ENCODE peak calls at places on chromosomes 4 and X, in six cellular contexts. J is astrocyte of the spinal cord; X is hepatic stellate cell; F is activated CD4-positive, alpha-beta T cell treated with anti-CD3 and anti-CD28 coated beads, Interleukin-2, amount 50 U/mL, for 48 hours; R is activated CD8-positive, alpha-beta memory T cell treated with anti-CD3 and anti-CD28 coated beads for 24 hours; C is RKO. G is an unnamed sample.

GRCh38 chr4:121156822-121157769 is 7.0 kb downstream of the TNIP3 start:
- DNase-seq in F (no peak), X (peak), C (no peak), R (peak), J (no peak), G (peak)

GRCh38 chr4:150950657-150951056 is 64.4 kb downstream of the LRBA start:
- DNase-seq in R (no peak), F (no peak), X (no peak), J (no peak), C (peak), G (no peak)

GRCh38 chr4:24568425-24568824 is 15.9 kb downstream of the DHX15 start:
- DNase-seq in R (no peak), C (no peak), F (no peak), J (no peak), X (no peak), G (no peak)

GRCh38 chr4:40916218-40916555 is 166.4 kb downstream of the NSUN7 start:
- DNase-seq in X (peak), F (no peak), J (peak), C (no peak), R (no peak), G (no peak)

GRCh38 chr4:147768113-147768512 is 36.2 kb downstream of the ARHGAP10 start:
- DNase-seq in C (no peak), R (no peak), X (peak), F (no peak), J (peak), G (no peak)

GRCh38 chrX:69060631-69061408 is 104.4 kb downstream of the PJA1 start:
- DNase-seq in F (no peak), R (peak), J (peak), C (no peak), X (no peak), G (no peak)

GRCh38 chr4:151035321-151035720 is 20.2 kb upstream of the LRBA start:
- DNase-seq in J (no peak), C (no peak), X (no peak), R (no peak), F (no peak), G (no peak)

GRCh38 chr4:10083861-10084641 is 32.5 kb downstream of the WDR1 start:
- DNase-seq in F (no peak), C (no peak), R (no peak), J (no peak), X (no peak), G (no peak)

GRCh38 chrX:51242212-51242611 is 90.4 kb upstream of the NUDT10 start:
- DNase-seq in J (no peak), F (no peak), X (no peak), C (no peak), R (no peak), G (no peak)

GRCh38 chrX:30161043-30161442 is 54.3 kb upstream of the MAGEB2 start:
- DNase-seq in X (no peak), C (no peak), J (no peak), R (no peak), F (no peak), G (no peak)

GRCh38 chrX:148659481-148659880 is 159.1 kb downstream of the AFF2 start:
- DNase-seq in R (no peak), C (no peak), X (no peak), F (no peak), J (peak), G (no peak)

GRCh38 chrX:30228526-30228925 is 1.9 kb upstream of the MAGEB3 start:
- DNase-seq in R (no peak), X (no peak), J (no peak), C (no peak), F (no peak), G (no peak)

GRCh38 chr4:10983274-10983673 is 298.7 kb upstream of the CLNK start:
- DNase-seq in F (no peak), X (no peak), C (no peak), J (no peak), R (no peak), G (no peak)

GRCh38 chr4:112704991-112705845 is 68.3 kb downstream of the LARP7 start:
- DNase-seq in X (peak), J (peak), C (no peak), F (peak), R (peak), G (peak)

GRCh38 chr4:5125326-5125725 is 74.0 kb downstream of the STK32B start:
- DNase-seq in X (no peak), F (no peak), R (no peak), C (no peak), J (no peak), G (no peak)

GRCh38 chrX:40099046-40099968 is 1.5 kb upstream of the BCOR start:
- DNase-seq in C (peak), F (peak), R (peak), J (no peak), X (no peak), G (peak)

GRCh38 chrX:42934020-42934701 is 156.2 kb upstream of the PPP1R2C start:
- DNase-seq in J (peak), X (no peak), F (no peak), C (no peak), R (no peak), G (no peak)

GRCh38 chrX:85922821-85923220 is 124.5 kb downstream of the CHM start:
- DNase-seq in R (no peak), F (no peak), C (peak), J (peak), X (peak), G (no peak)

GRCh38 chr4:135508006-135508714 is 1306.6 kb upstream of the PABPC4L start:
- DNase-seq in F (no peak), R (no peak), C (peak), J (peak), X (peak), G (no peak)

GRCh38 chr4:155248002-155248896 is 39.8 kb downstream of the NPY2R start:
- DNase-seq in J (peak), X (no peak), F (no peak), R (no peak), C (no peak), G (no peak)

GRCh38 chr4:78780093-78780492 is 3.9 kb downstream of the BMP2K start:
- DNase-seq in J (no peak), X (no peak), R (no peak), C (no peak), F (no peak), G (no peak)

GRCh38 chr4:94454405-94454804 is 2.7 kb downstream of the PDLIM5 start:
- DNase-seq in F (no peak), C (peak), J (peak), X (no peak), R (no peak), G (no peak)

GRCh38 chr4:140635606-140636005 is 66.8 kb upstream of the UCP1 start:
- DNase-seq in C (no peak), X (peak), R (no peak), J (peak), F (no peak), G (no peak)

GRCh38 chr4:90186229-90186628 is 59.0 kb downstream of the CCSER1 start:
- DNase-seq in C (no peak), F (no peak), R (no peak), X (no peak), J (no peak), G (no peak)

GRCh38 chrX:10709276-10709675 is 88.9 kb upstream of the MID1 start:
- DNase-seq in J (no peak), C (no peak), R (no peak), F (no peak), X (no peak), G (no peak)

GRCh38 chr4:66034671-66035070 is 364.4 kb upstream of the EPHA5 start:
- DNase-seq in F (no peak), J (no peak), X (no peak), C (no peak), R (no peak), G (no peak)

GRCh38 chrX:45850197-45850774 is 649.6 kb upstream of the DIPK2B start:
- DNase-seq in R (peak), F (peak), C (peak), J (peak), X (no peak), G (peak)

GRCh38 chr4:151721466-151721865 is 39.3 kb downstream of the GATB start:
- DNase-seq in X (no peak), C (no peak), R (no peak), F (no peak), J (no peak), G (no peak)

GRCh38 chr4:151675366-151676060 is 85.3 kb downstream of the GATB start:
- DNase-seq in X (no peak), C (no peak), F (no peak), R (no peak), J (no peak), G (no peak)

GRCh38 chr4:11869471-11869870 is 440.8 kb upstream of the HS3ST1 start:
- DNase-seq in C (no peak), J (no peak), F (no peak), X (no peak), R (no peak), G (no peak)